ENCODE peak calls at places on chromosomes 3 and 15, in six cellular contexts. X is NB4; C is H7; S is IMR-90; T is EL; J is activated CD4-positive, alpha-beta T cell treated with anti-CD3 and anti-CD28 coated beads, Interleukin-2, amount 50 U/mL, for 4 hours. I is an unnamed sample.

GRCh38 chr3:45007091-45007490 is 19.0 kb upstream of the CLEC3B start:
- DNase-seq in S (no peak), X (no peak), C (no peak), T (no peak), J (no peak), I (no peak)

GRCh38 chr15:76904461-76905012 is 603 bp downstream of the SCAPER start:
- DNase-seq in C (no peak), S (peak), J (no peak), T (peak), X (peak), I (peak)

GRCh38 chr15:90596943-90597342 is 67.2 kb downstream of the CRTC3 start:
- DNase-seq in J (no peak), X (no peak), S (no peak), C (no peak), T (no peak), I (no peak)

GRCh38 chr3:81268526-81268925 is 492.9 kb downstream of the GBE1 start:
- DNase-seq in T (no peak), X (no peak), S (no peak), C (no peak), J (no peak), I (no peak)

GRCh38 chr15:59339252-59339672 is 33.4 kb downstream of the MYO1E start:
- DNase-seq in X (no peak), S (no peak), C (no peak), J (no peak), T (peak), I (no peak)

GRCh38 chr15:63763476-63764123 is 70.1 kb downstream of the HERC1 start:
- DNase-seq in T (peak), C (no peak), J (no peak), S (peak), X (peak), I (no peak)

GRCh38 chr3:144031938-144032337 is 60.3 kb downstream of the DIPK2A start:
- DNase-seq in C (no peak), T (no peak), J (no peak), X (no peak), S (no peak), I (no peak)

GRCh38 chr3:117846238-117846637 is 1136.7 kb downstream of the TUSC7 start:
- DNase-seq in C (no peak), J (no peak), X (no peak), S (no peak), T (peak), I (no peak)

GRCh38 chr3:127034990-127035652 is 52.2 kb downstream of the PLXNA1 start:
- DNase-seq in T (no peak), X (no peak), C (no peak), S (no peak), J (no peak), I (no peak)

GRCh38 chr3:134710313-134710680 is 59.5 kb upstream of the KY start:
- DNase-seq in S (no peak), X (no peak), T (no peak), C (no peak), J (no peak), I (no peak)